ENCODE peak calls at places on chromosomes 7 and 10, in six cellular contexts. H is A549; W is NCI-H446 treated with DMSO at 0.1 percent for 48 hours; T is naive thymus-derived CD4-positive, alpha-beta T cell; U is OCI-LY7; C is AG08395. B is an unnamed sample.

GRCh38 chr10:45000764-45001381 is at the start of gene ZNF22:
- DNase-seq in U (peak; percentile 85), H (peak; percentile 16), T (peak; percentile 77), C (peak; percentile 68), W (peak; percentile 21), B (peak; percentile 74)

GRCh38 chr10:3477683-3478082 is 305.1 kb upstream of the PITRM1 start:
- DNase-seq in U (no peak), C (no peak), H (no peak), T (no peak), W (no peak), B (no peak)

GRCh38 chr10:30074101-30074500 is 14.7 kb upstream of the JCAD start:
- DNase-seq in T (no peak), W (no peak), U (no peak), H (no peak), C (no peak), B (no peak)

GRCh38 chr7:159027803-159028455 is 116.7 kb downstream of the VIPR2 start:
- DNase-seq in U (no peak), C (no peak), W (no peak), T (no peak), H (no peak), B (no peak)

GRCh38 chr7:76131872-76132271 is 69.8 kb upstream of the SRRM3 start:
- DNase-seq in U (no peak), H (no peak), T (no peak), W (no peak), C (no peak), B (no peak)

GRCh38 chr7:42945821-42946615 is 13.8 kb downstream of the MRPL32 start:
- DNase-seq in T (no peak), W (no peak), C (peak; percentile 41), U (peak; percentile 33), H (no peak), B (no peak)

GRCh38 chr7:2078899-2079298 is 153.8 kb downstream of the MAD1L1 start:
- DNase-seq in H (no peak), C (no peak), U (no peak), T (no peak), W (no peak), B (no peak)

GRCh38 chr7:149605696-149606095 is 108.1 kb upstream of the ZNF746 start:
- DNase-seq in U (no peak), T (no peak), W (no peak), H (no peak), C (no peak), B (no peak)

GRCh38 chr10:85105614-85106013 is 777.2 kb downstream of the CCSER2 start:
- DNase-seq in W (no peak), C (no peak), T (no peak), H (no peak), U (no peak), B (no peak)

GRCh38 chr10:128804411-128804810 is 662.6 kb upstream of the MGMT start:
- DNase-seq in T (no peak), U (no peak), H (no peak), W (no peak), C (no peak), B (no peak)

GRCh38 chr10:110775022-110775379 is 96.7 kb upstream of the PDCD4 start:
- DNase-seq in H (peak; percentile 28), T (no peak), U (no peak), W (no peak), C (no peak), B (no peak)

GRCh38 chr10:16816830-16817124 is 447 bp downstream of the RSU1 start:
- DNase-seq in H (peak; percentile 17), C (peak; percentile 16), W (no peak), U (no peak), T (no peak), B (no peak)

GRCh38 chr10:124455441-124455840 is 5.6 kb upstream of the NKX1-2 start:
- DNase-seq in U (no peak), T (no peak), C (no peak), W (no peak), H (no peak), B (no peak)

GRCh38 chr7:39672176-39672575 is 48.8 kb downstream of the RALA start:
- DNase-seq in C (no peak), W (peak; percentile 29), U (no peak), H (no peak), T (no peak), B (no peak)

GRCh38 chr7:87223666-87224065 is 4.1 kb upstream of the TMEM243 start:
- DNase-seq in T (no peak), C (peak; percentile 18), H (no peak), W (no peak), U (no peak), B (no peak)

GRCh38 chr7:110442386-110442837 is 648.5 kb upstream of the LRRN3 start:
- DNase-seq in T (no peak), W (peak; percentile 3), C (no peak), U (peak; percentile 18), H (peak; percentile 19), B (peak; percentile 4)

GRCh38 chr7:12322287-12322902 is 81.3 kb downstream of the VWDE start:
- DNase-seq in H (no peak), C (peak; percentile 2), T (peak; percentile 49), W (no peak), U (peak; percentile 11), B (no peak)

GRCh38 chr7:2228921-2229320 is 3.8 kb downstream of the MAD1L1 start:
- DNase-seq in U (no peak), C (peak; percentile 24), W (no peak), T (no peak), H (no peak), B (no peak)

GRCh38 chr10:103166527-103166926 is 26.5 kb downstream of the NT5C2 start:
- DNase-seq in W (no peak), C (no peak), H (no peak), T (no peak), U (no peak), B (no peak)

GRCh38 chr10:62585211-62585758 is 211.1 kb downstream of the ZNF365 start:
- DNase-seq in C (no peak), U (no peak), H (no peak), W (no peak), T (no peak), B (no peak)

GRCh38 chr10:126872768-126873167 is 32.5 kb upstream of the DOCK1 start:
- DNase-seq in W (no peak), H (no peak), U (no peak), T (no peak), C (peak; percentile 26), B (no peak)

GRCh38 chr7:55074008-55074499 is 55.2 kb downstream of the EGFR start:
- DNase-seq in W (no peak), U (peak; percentile 20), H (peak; percentile 93), C (peak; percentile 58), T (no peak), B (peak; percentile 5)

GRCh38 chr10:6221971-6222751 is 19.4 kb downstream of the PFKFB3 start:
- DNase-seq in U (no peak), W (no peak), H (no peak), T (no peak), C (peak; percentile 60), B (no peak)

B was measured in activated naive CD8-positive, alpha-beta T cell treated with anti-CD3 and anti-CD28 coated beads, Interleukin-2, amount 50 U/mL, for 24 hours.